ENCODE peak calls at places on chromosomes 3 and 15, in four cellular contexts. A is mesothelial cell of epicardium, K is heart right ventricle, O is WTC11. M is an unnamed sample.

GRCh38 chr3:101902041-101902440 is 52.7 kb downstream of the NFKBIZ start:
- DNase-seq in A (no peak), K (no peak), O (no peak), M (no peak)

GRCh38 chr3:42803800-42804112 is 534 bp downstream of the HIGD1A start:
- DNase-seq in A (no peak), K (peak; percentile 60), O (peak; percentile 28), M (no peak)

GRCh38 chr3:56724580-56725142 is 41.6 kb upstream of the TASOR start:
- DNase-seq in A (no peak), K (no peak), O (no peak), M (no peak)

GRCh38 chr3:37742121-37742520 is 119.6 kb upstream of the CTDSPL start:
- DNase-seq in A (no peak), K (no peak), O (no peak), M (peak; percentile 64)

GRCh38 chr15:60551147-60551780 is 72.3 kb upstream of the ICE2 start:
- DNase-seq in A (no peak), K (no peak), O (no peak), M (no peak)

GRCh38 chr3:104279617-104280016 is 1087.1 kb upstream of the ALCAM start:
- DNase-seq in A (no peak), K (no peak), O (no peak), M (no peak)

GRCh38 chr3:61650719-61651118 is 89.3 kb downstream of the PTPRG start:
- DNase-seq in A (no peak), K (no peak), O (no peak), M (no peak)

GRCh38 chr3:13556937-13557336 is 8.0 kb downstream of the FBLN2 start:
- DNase-seq in A (no peak), K (no peak), O (no peak), M (no peak)

GRCh38 chr3:64873400-64873799 is 185.6 kb upstream of the ADAMTS9 start:
- DNase-seq in A (no peak), K (no peak), O (no peak), M (no peak)

GRCh38 chr3:124149774-124150173 is 157.8 kb upstream of the ROPN1 start:
- DNase-seq in A (no peak), K (no peak), O (no peak), M (no peak)

GRCh38 chr3:189942948-189943347 is 177.7 kb downstream of the P3H2 start:
- DNase-seq in A (no peak), K (no peak), O (no peak), M (no peak)

GRCh38 chr15:37995461-37996347 is 61.3 kb downstream of the TMCO5A start:
- DNase-seq in A (no peak), K (no peak), O (no peak), M (no peak)

GRCh38 chr3:193944161-193944884 is 191.6 kb upstream of the HES1 start:
- DNase-seq in A (no peak), K (no peak), O (no peak), M (no peak)

GRCh38 chr3:43046583-43046982 is 59.3 kb downstream of the POMGNT2 start:
- DNase-seq in A (no peak), K (no peak), O (no peak), M (peak; percentile 65)

GRCh38 chr3:81581966-81582599 is 179.4 kb downstream of the GBE1 start:
- DNase-seq in A (no peak), K (no peak), O (peak; percentile 42), M (no peak)

GRCh38 chr3:8197384-8197783 is 304.2 kb upstream of the LMCD1 start:
- DNase-seq in A (no peak), K (peak; percentile 21), O (no peak), M (no peak)

GRCh38 chr15:60937278-60937677 is 291.8 kb downstream of the RORA start:
- DNase-seq in A (no peak), K (no peak), O (no peak), M (no peak)

GRCh38 chr3:194138098-194138474 is 2.1 kb downstream of the HES1 start:
- DNase-seq in A (no peak), K (no peak), O (no peak), M (no peak)

GRCh38 chr3:39108309-39108708 is 829 bp downstream of the TTC21A start:
- DNase-seq in A (no peak), K (no peak), O (no peak), M (no peak)

GRCh38 chr3:164306042-164306441 is 772.3 kb downstream of the SI start:
- DNase-seq in A (no peak), K (no peak), O (no peak), M (no peak)

GRCh38 chr15:56207711-56208110 is 36.0 kb downstream of the RFX7 start:
- DNase-seq in A (no peak), K (no peak), O (no peak), M (no peak)

GRCh38 chr3:112627419-112627818 is 13.5 kb downstream of the CCDC80 start:
- DNase-seq in A (no peak), K (no peak), O (no peak), M (no peak)

GRCh38 chr15:44087578-44088190 is 107.4 kb downstream of the FRMD5 start:
- DNase-seq in A (no peak), K (no peak), O (no peak), M (no peak)

GRCh38 chr3:107525101-107525953 is 2.6 kb downstream of the BBX start:
- DNase-seq in A (no peak), K (peak; percentile 55), O (peak; percentile 30), M (no peak)

GRCh38 chr3:57108684-57109083 is 48.2 kb downstream of the SPATA12 start:
- DNase-seq in A (no peak), K (no peak), O (no peak), M (no peak)

GRCh38 chr3:104788807-104789206 is 577.9 kb upstream of the ALCAM start:
- DNase-seq in A (no peak), K (no peak), O (no peak), M (no peak)

GRCh38 chr15:60660290-60661051 is 181.5 kb upstream of the ICE2 start:
- DNase-seq in A (no peak), K (no peak), O (no peak), M (no peak)

GRCh38 chr15:22918056-22918455 is 62.1 kb downstream of the CYFIP1 start:
- DNase-seq in A (no peak), K (no peak), O (no peak), M (no peak)

GRCh38 chr3:89889386-89889785 is 782.0 kb downstream of the EPHA3 start:
- DNase-seq in A (no peak), K (no peak), O (no peak), M (no peak)

GRCh38 chr3:52121813-52122212 is 32.4 kb downstream of the POC1A start:
- DNase-seq in A (no peak), K (no peak), O (no peak), M (no peak)

GRCh38 chr3:49198161-49198560 is 26.8 kb downstream of the KLHDC8B start:
- DNase-seq in A (no peak), K (no peak), O (no peak), M (no peak)

GRCh38 chr15:89150762-89151305 is 62.6 kb downstream of the ABHD2 start:
- DNase-seq in A (no peak), K (no peak), O (no peak), M (no peak)

GRCh38 chr3:50502584-50503423 is 630 bp downstream of the CACNA2D2 start:
- DNase-seq in A (no peak), K (no peak), O (peak; percentile 66), M (no peak)

GRCh38 chr3:65604863-65605526 is 433.7 kb downstream of the MAGI1 start:
- DNase-seq in A (no peak), K (no peak), O (no peak), M (no peak)

GRCh38 chr15:66065325-66065724 is 188.2 kb downstream of the MEGF11 start:
- DNase-seq in A (no peak), K (no peak), O (no peak), M (no peak)

GRCh38 chr3:171058058-171058457 is 31.5 kb upstream of the SLC2A2 start:
- DNase-seq in A (no peak), K (no peak), O (no peak), M (no peak)

GRCh38 chr3:128714887-128715496 is 11.0 kb upstream of the RAB7A start:
- DNase-seq in A (no peak), K (no peak), O (no peak), M (no peak)
- TF ChIP-seq CTCF in A (no peak), K (no peak), O (no peak), M (no peak)

GRCh38 chr15:64162869-64163661 is at the start of gene PPIB:
- DNase-seq in A (peak; percentile 92), K (peak; percentile 99), O (peak; percentile 95), M (peak; percentile 99)
- TF ChIP-seq CTCF in A (no peak), K (peak; percentile 45), O (no peak), M (peak; percentile 50)

DNA sequence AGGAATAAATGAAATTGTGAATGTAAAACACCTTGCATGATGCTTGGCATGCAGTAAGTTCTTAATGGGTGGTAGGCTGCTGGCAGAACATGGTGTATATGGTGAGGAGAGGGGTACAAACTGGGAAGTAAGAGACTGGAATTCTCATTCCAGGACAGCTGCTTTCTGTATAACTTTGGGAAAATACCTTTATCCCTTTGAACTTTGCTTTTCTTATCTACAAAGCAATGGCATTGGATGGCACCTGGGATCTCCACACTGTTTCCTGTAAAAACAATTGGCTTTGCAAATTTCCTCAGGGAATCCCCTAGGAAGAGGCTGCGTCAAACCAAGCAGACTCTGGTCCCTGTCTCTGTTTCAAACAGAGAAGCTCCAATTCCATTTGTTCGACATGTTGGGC is 100.7 kb upstream of the SLC4A7 start:
- DNase-seq in A (no peak), K (no peak), O (no peak), M (no peak)
- TF ChIP-seq CTCF in A (no peak), K (no peak), O (no peak), M (no peak)

DNA sequence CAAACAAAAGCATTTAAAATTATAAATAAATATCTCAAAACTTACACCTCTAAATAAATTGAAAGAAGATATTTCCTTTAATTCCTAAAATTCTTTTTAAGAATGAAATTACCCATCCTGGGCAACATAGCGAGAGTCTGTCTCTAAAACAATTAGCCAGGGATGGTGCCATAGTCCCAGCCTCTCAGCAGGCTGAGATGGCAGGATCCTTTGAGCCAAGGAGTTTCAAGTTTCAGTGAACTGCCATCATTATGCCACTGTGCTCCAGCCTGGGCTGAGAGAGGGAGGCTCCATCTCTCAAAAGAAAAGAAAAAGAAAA is 25.4 kb downstream of the AADAC start:
- DNase-seq in A (no peak), K (no peak), O (no peak), M (no peak)
- TF ChIP-seq CTCF in A (no peak), K (no peak), O (no peak), M (no peak)

DNA sequence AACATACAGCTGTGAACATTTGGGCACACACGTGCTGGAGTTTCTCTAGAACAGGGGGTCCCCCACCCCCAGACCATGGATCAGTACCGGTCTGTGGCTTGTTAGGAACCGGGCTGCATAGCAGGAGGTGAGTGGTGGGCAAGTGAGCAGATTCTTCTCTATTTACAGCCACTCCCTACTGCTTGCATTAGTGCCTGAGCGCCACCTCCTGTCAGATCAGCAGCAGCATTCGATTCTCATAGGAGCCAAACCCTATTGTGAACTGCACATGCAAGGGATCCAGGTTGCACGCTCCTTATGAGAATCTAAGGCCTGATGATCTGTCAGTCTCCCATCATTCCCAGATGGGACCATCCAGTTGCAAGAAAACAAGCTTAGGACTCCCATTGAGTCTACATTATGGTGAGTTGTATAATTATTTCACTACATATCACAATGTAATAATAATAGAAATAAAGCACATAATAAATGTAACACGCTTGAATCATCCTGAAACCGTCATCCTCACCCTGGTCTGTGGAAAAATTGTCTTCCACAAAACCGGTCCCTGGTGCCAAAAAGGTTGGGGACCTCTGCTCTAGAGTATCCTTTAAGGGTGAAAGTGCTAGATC is 25.8 kb downstream of the CHRM5 start:
- DNase-seq in A (no peak), K (no peak), O (peak; percentile 60), M (no peak)
- TF ChIP-seq CTCF in A (no peak), K (peak; percentile 15), O (peak; percentile 22), M (peak; percentile 66)